ENCODE peak calls at places on chromosome 13, in seven cellular contexts. N is PC-3, A is nephron progenitor cell, I is breast epithelium, O is left ventricle myocardium inferior, G is body of pancreas, U is WTC11. K is an unnamed sample.

GRCh38 chr13:28161370-28161769 is 23.0 kb downstream of the PAN3 start:
- DNase-seq in O (no peak), N (no peak), G (no peak), I (no peak), U (no peak), A (no peak), K (no peak)

GRCh38 chr13:105139380-105140285 is 1395.8 kb downstream of the EFNB2 start:
- DNase-seq in N (no peak), U (peak), A (no peak), O (peak), I (peak), G (peak), K (peak)

GRCh38 chr13:23175920-23176319 is 4.9 kb upstream of the SGCG start:
- DNase-seq in A (no peak), N (peak), I (no peak), O (no peak), G (no peak), U (no peak), K (no peak)

GRCh38 chr13:26707122-26708006 is 53.2 kb downstream of the GPR12 start:
- DNase-seq in N (peak), A (peak), I (no peak), G (no peak), O (no peak), U (peak), K (peak)

GRCh38 chr13:51781246-51782022 is 22.5 kb downstream of the DHRS12 start:
- DNase-seq in A (no peak), I (no peak), U (peak), N (peak), G (peak), O (no peak), K (peak)

GRCh38 chr13:67101730-67102467 is 128.2 kb downstream of the PCDH9 start:
- DNase-seq in N (no peak), I (no peak), O (no peak), U (no peak), G (no peak), A (no peak), K (no peak)

GRCh38 chr13:30224732-30225131 is 82.6 kb downstream of the KATNAL1 start:
- DNase-seq in G (no peak), U (no peak), O (no peak), N (peak), A (no peak), I (no peak), K (peak)

GRCh38 chr13:92530364-92530763 is 696.2 kb upstream of the GPC6 start:
- DNase-seq in G (no peak), U (no peak), O (no peak), A (no peak), I (no peak), N (no peak), K (no peak)

GRCh38 chr13:24381539-24382265 is 72.3 kb downstream of the C1QTNF9 start:
- DNase-seq in A (no peak), O (no peak), U (no peak), N (peak), I (no peak), G (no peak), K (peak)

GRCh38 chr13:51786425-51787010 is 17.4 kb downstream of the DHRS12 start:
- DNase-seq in N (no peak), G (no peak), O (no peak), A (no peak), I (no peak), U (no peak), K (no peak)

GRCh38 chr13:48908381-48909087 is 67.2 kb upstream of the FNDC3A start:
- DNase-seq in I (no peak), U (no peak), G (no peak), O (no peak), N (peak), A (no peak), K (no peak)

GRCh38 chr13:108269601-108270328 is at the start of gene TNFSF13B:
- DNase-seq in N (no peak), G (peak), A (peak), I (no peak), U (peak), O (peak), K (peak)

GRCh38 chr13:63435668-63436275 is 2020.1 kb upstream of the PCDH20 start:
- DNase-seq in O (no peak), A (no peak), I (no peak), G (no peak), N (peak), U (no peak), K (no peak)

GRCh38 chr13:84574851-84575250 is 692.6 kb upstream of the SLITRK1 start:
- DNase-seq in G (no peak), U (no peak), I (no peak), N (peak), A (no peak), O (no peak), K (no peak)

GRCh38 chr13:97369269-97369893 is 64.6 kb upstream of the RAP2A start:
- DNase-seq in N (no peak), A (no peak), O (no peak), I (no peak), U (no peak), G (no peak), K (no peak)

GRCh38 chr13:75508002-75508548 is 26.1 kb upstream of the TBC1D4 start:
- DNase-seq in I (no peak), A (no peak), N (no peak), G (no peak), O (no peak), U (no peak), K (no peak)

GRCh38 chr13:30422056-30422914 is at the start of gene UBE2L5:
- DNase-seq in U (no peak), I (peak), G (peak), O (peak), A (peak), N (peak), K (peak)

GRCh38 chr13:110089815-110090214 is 217.1 kb downstream of the COL4A1 start:
- DNase-seq in N (no peak), U (no peak), G (no peak), I (no peak), A (no peak), O (no peak), K (no peak)

GRCh38 chr13:53151692-53152421 is 123.2 kb downstream of the OLFM4 start:
- DNase-seq in I (no peak), N (no peak), G (peak), A (peak), U (peak), O (no peak), K (peak)

GRCh38 chr13:20475927-20476691 is 49.5 kb downstream of the CRYL1 start:
- DNase-seq in O (no peak), I (no peak), N (no peak), U (peak), A (no peak), G (peak), K (peak)

GRCh38 chr13:103883152-103883551 is 816.9 kb upstream of the SLC10A2 start:
- DNase-seq in I (peak), A (peak), O (peak), N (peak), G (peak), U (peak), K (no peak)

GRCh38 chr13:23654111-23655110 is 84.2 kb downstream of the TNFRSF19 start:
- DNase-seq in I (peak), O (peak), A (no peak), N (no peak), U (no peak), G (no peak), K (no peak)

GRCh38 chr13:113596321-113597200 is 12.0 kb downstream of the TFDP1 start:
- DNase-seq in G (peak), U (peak), I (no peak), A (no peak), N (no peak), O (peak), K (no peak)

GRCh38 chr13:113027095-113027494 is 58.1 kb downstream of the MCF2L start:
- DNase-seq in N (no peak), U (no peak), A (no peak), O (no peak), I (no peak), G (no peak), K (no peak)

GRCh38 chr13:30049692-30050091 is 199.3 kb upstream of the UBL3 start:
- DNase-seq in N (peak), G (no peak), A (no peak), O (no peak), U (no peak), I (peak), K (peak)

GRCh38 chr13:57969961-57970360 is 338.4 kb downstream of the PCDH17 start:
- DNase-seq in N (no peak), A (no peak), O (no peak), G (no peak), I (no peak), U (no peak), K (no peak)

DNA sequence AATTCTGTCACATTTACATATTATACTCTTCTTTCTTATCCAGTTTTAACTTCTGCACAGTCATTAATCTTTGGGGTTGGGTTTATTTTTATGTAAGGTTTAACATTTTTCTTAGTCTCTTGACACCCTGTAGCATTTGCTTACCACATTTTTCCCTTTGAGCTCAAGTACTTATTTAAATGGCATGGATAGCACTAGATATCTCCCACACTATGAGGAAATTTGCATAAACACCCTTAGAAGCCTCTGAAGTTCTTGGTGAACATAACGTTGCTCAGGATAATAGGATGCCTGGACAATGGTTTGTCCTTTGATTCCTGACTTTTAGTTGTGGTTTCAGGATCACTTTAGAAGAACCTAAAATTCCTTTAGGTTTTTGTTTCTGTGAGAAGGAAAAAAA is 338.9 kb downstream of the PCDH17 start:
- DNase-seq in O (no peak), G (no peak), N (no peak), A (no peak), U (no peak), I (no peak), K (no peak)
- TF ChIP-seq CTCF in O (no peak), G (no peak), N (no peak), A (no peak), U (no peak), I (no peak), K (no peak)

GRCh38 chr13:80361883-80362327 is 21.0 kb upstream of the SPRY2 start:
- DNase-seq in U (no peak), N (peak), I (no peak), G (no peak), O (no peak), A (peak), K (no peak)
- TF ChIP-seq CTCF in U (no peak), N (peak), I (no peak), G (no peak), O (no peak), A (no peak), K (no peak)

DNA sequence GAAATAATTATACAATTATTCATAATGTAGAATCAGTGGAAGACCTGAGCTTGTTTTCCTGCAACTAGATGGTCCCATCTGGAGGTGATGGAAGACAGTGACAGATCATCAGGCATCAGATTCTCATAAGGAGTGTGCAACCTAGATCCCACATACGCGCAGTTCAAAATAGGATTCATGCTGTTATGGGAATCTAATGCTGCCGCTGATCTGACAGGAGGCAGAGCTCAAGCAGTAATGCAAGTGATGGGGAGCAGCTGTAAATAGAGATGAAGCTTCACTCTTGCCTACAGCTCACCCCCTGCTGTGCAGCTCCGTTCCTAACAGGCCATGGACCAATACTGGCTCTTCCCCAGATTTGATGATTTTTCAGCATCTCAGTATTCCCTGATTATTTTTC is 208.4 kb upstream of the RXFP2 start:
- DNase-seq in O (no peak), U (peak), A (no peak), I (no peak), G (no peak), N (no peak), K (no peak)
- TF ChIP-seq CTCF in O (no peak), U (no peak), A (no peak), I (no peak), G (no peak), N (no peak), K (no peak)

DNA sequence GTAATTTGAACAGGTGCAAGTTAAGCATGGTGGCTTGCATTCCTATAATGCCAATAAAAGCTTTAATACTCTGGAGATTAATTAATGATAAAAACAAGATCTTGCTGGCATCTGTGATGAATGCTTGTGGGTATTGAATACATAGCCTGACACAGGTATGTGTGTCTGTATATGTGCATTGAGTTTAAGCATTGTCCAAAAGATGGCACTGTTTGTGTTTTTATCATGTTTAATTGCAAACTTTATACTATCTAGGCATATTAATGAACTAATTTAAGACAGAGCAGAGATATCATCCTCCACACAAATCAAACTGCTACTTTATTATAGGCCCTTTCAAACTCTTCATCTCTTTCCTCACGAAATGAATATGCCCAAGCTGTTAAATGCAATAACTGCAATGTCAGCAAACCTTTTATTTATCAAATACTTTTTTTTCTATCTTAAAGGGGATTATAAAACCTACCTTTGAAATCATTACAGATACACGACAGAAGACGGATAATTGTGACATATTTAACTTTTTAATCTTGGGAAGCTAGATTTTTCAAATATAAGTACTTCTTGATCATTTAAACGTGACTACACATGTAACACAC is 86.5 kb downstream of the TNFSF11 start:
- DNase-seq in O (no peak), G (no peak), I (no peak), A (no peak), U (no peak), N (peak), K (no peak)
- TF ChIP-seq CTCF in O (peak), G (no peak), I (no peak), A (no peak), U (no peak), N (peak), K (no peak)

DNA sequence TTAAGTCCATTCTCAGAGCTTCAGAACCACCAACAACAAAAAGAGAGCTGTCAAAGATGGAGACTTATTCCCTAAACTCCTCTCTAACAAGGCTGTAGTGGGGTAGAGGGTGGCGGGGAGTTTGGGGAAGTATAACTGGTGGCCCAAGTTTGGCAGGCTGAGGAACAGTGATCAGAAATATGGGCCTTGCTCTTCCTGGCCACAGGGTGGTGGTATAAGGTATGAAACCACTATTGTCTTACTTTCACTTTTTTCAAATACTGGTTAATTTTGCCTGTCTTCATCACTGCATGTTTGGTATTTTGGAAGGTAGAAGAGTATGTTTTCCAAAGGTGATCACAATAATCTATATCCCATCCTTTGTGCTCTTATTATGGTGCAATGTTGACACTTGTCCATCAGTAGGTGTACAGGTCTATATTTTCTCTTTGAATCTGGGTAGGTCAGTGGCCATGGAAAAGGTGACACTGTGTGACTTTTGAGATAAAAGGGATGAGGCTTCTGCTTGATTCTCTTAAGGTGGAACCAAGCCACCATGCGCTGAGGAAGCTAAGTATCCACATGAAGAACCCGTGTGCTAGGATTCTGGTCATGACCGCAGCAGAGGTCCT is 23.2 kb upstream of the GPC5 start:
- DNase-seq in G (no peak), A (peak), U (no peak), N (peak), I (no peak), O (no peak), K (no peak)
- TF ChIP-seq CTCF in G (no peak), A (peak), U (peak), N (peak), I (no peak), O (peak), K (peak)

DNA sequence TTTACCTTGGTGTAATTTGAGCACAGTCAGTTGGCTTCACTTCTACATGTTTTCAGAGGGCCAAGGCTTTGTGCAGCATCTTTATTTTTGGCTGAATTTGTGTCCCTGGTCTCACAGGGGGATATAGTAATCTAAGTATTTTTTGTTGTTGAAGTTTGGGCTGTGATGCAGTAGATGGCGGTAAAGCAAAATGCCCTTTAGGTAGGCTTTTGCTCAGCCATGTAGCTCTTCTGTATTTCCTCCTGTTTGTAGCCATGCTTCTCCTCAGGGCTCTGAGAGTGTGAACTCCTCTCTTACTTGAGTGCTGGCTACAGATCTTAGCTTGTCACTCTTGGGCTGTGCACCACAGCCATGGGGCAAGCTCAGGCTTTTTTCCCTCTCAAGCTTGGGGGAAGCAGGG is 328.6 kb downstream of the SLITRK5 start:
- DNase-seq in I (no peak), O (no peak), G (no peak), N (no peak), A (no peak), U (no peak), K (no peak)
- TF ChIP-seq CTCF in I (no peak), O (no peak), G (no peak), N (no peak), A (no peak), U (no peak), K (no peak)

K was measured in activated CD8-positive, alpha-beta T cell treated with anti-CD3 and anti-CD28 coated beads for 36 hours.